ENCODE peak calls at places on chromosomes 16 and 17, in nine cellular contexts. C is fibroblast of the aortic adventitia, E is GM13977, Y is LoVo, F is GM12865, K is H7, O is AG20443, W is midbrain, R is NCI-H1436. L is an unnamed sample.

GRCh38 chr17:44222112-44222869 is 2.8 kb upstream of the UBTF start:
- DNase-seq in W (peak), R (peak), F (peak), O (peak), C (peak), E (peak), Y (no peak), K (peak), L (no peak)

GRCh38 chr17:80970044-80970761 is 21.4 kb upstream of the CHMP6 start:
- DNase-seq in K (peak), R (peak), W (no peak), O (peak), Y (no peak), F (peak), C (no peak), E (peak), L (no peak)

GRCh38 chr16:8966781-8967436 is 3.2 kb upstream of the USP7 start:
- DNase-seq in F (no peak), Y (no peak), W (no peak), E (no peak), K (no peak), O (no peak), R (no peak), C (no peak), L (no peak)

GRCh38 chr16:17414421-17414820 is 56.3 kb downstream of the XYLT1 start:
- DNase-seq in O (no peak), C (no peak), K (no peak), R (no peak), E (peak), W (no peak), Y (no peak), F (peak), L (no peak)

GRCh38 chr16:12988071-12988470 is 86.7 kb downstream of the SHISA9 start:
- DNase-seq in F (no peak), W (no peak), Y (no peak), K (no peak), C (no peak), O (no peak), R (no peak), E (no peak), L (no peak)

GRCh38 chr16:67396159-67396774 is 3.0 kb upstream of the TPPP3 start:
- DNase-seq in K (peak), C (peak), Y (peak), O (peak), F (peak), E (no peak), R (peak), W (peak), L (no peak)

GRCh38 chr17:78777886-78778285 is 4.2 kb downstream of the CYTH1 start:
- DNase-seq in R (no peak), C (no peak), W (no peak), F (peak), Y (no peak), K (no peak), E (no peak), O (no peak), L (no peak)

GRCh38 chr17:45132569-45133463 is 501 bp upstream of the PLCD3 start:
- DNase-seq in O (peak), E (peak), K (peak), R (peak), C (peak), Y (peak), W (peak), F (peak), L (no peak)

GRCh38 chr17:10857976-10858375 is 20.1 kb upstream of the PIRT start:
- DNase-seq in C (no peak), O (no peak), Y (no peak), R (no peak), K (no peak), E (no peak), W (no peak), F (no peak), L (no peak)

GRCh38 chr17:76382305-76382802 is 2.1 kb upstream of the SPHK1 start:
- DNase-seq in F (no peak), K (peak), E (no peak), R (no peak), O (peak), C (no peak), Y (no peak), W (no peak), L (no peak)

GRCh38 chr17:48724241-48725004 is 1.4 kb downstream of the PRAC2 start:
- DNase-seq in W (peak), F (peak), E (peak), O (peak), R (peak), Y (peak), C (peak), K (peak), L (no peak)

GRCh38 chr16:82754716-82755513 is 128.1 kb downstream of the CDH13 start:
- DNase-seq in R (no peak), O (no peak), K (no peak), C (no peak), Y (no peak), W (no peak), F (no peak), E (no peak), L (no peak)

GRCh38 chr17:17824119-17824779 is 12.5 kb downstream of the SREBF1 start:
- DNase-seq in F (peak), Y (no peak), W (no peak), C (no peak), E (no peak), O (no peak), K (peak), R (peak), L (no peak)

GRCh38 chr17:37092041-37092440 is 143.3 kb downstream of the AATF start:
- DNase-seq in W (no peak), E (no peak), C (no peak), Y (peak), K (no peak), O (no peak), F (no peak), R (no peak), L (no peak)

GRCh38 chr17:75639771-75640555 is 6.7 kb downstream of the SMIM5 start:
- DNase-seq in E (no peak), K (peak), Y (no peak), W (no peak), F (no peak), C (no peak), O (no peak), R (no peak), L (no peak)

GRCh38 chr16:2520784-2521577 is 810 bp downstream of the AMDHD2 start:
- DNase-seq in W (no peak), O (peak), C (no peak), R (no peak), K (peak), F (peak), E (peak), Y (no peak), L (no peak)

GRCh38 chr17:76659928-76660614 is 16.5 kb upstream of the ST6GALNAC1 start:
- DNase-seq in Y (peak), K (peak), C (peak), O (no peak), R (peak), E (no peak), F (no peak), W (no peak), L (no peak)

GRCh38 chr16:28543072-28543471 is 4.3 kb upstream of the NUPR1 start:
- DNase-seq in F (peak), E (no peak), K (no peak), R (no peak), Y (peak), C (no peak), O (no peak), W (no peak), L (no peak)

GRCh38 chr17:55456307-55457240 is 34.9 kb upstream of the MMD start:
- DNase-seq in E (no peak), W (no peak), C (no peak), F (no peak), R (no peak), K (no peak), Y (no peak), O (no peak), L (no peak)

GRCh38 chr17:36932383-36933173 is 4.7 kb upstream of the LHX1 start:
- DNase-seq in O (no peak), C (no peak), Y (no peak), R (no peak), W (no peak), K (peak), F (no peak), E (peak), L (no peak)